ENCODE peak calls at places on chromosome 11, in seven cellular contexts. W, M, I, Y, U, J and K are unnamed samples.

GRCh38 chr11:73237471-73238290 is 19.6 kb downstream of the P2RY2 start:
- DNase-seq in W (peak), M (no peak), I (peak), Y (peak), U (no peak), J (peak), K (no peak)

GRCh38 chr11:119094816-119095065 is 6.9 kb downstream of the DPAGT1 start:
- DNase-seq in W (peak), M (peak), I (peak), Y (peak), U (peak), J (peak), K (no peak)

GRCh38 chr11:69074786-69075185 is 26.1 kb downstream of the TPCN2 start:
- DNase-seq in W (no peak), M (no peak), I (no peak), Y (no peak), U (no peak), J (no peak), K (no peak)

GRCh38 chr11:61912991-61913698 is 4.2 kb downstream of the RAB3IL1 start:
- DNase-seq in W (no peak), M (no peak), I (peak), Y (peak), U (no peak), J (no peak), K (no peak)

GRCh38 chr11:85021066-85021465 is 606.1 kb downstream of the DLG2 start:
- DNase-seq in W (no peak), M (no peak), I (no peak), Y (no peak), U (no peak), J (no peak), K (no peak)

GRCh38 chr11:65492637-65493366 is 6.0 kb upstream of the MALAT1 start:
- DNase-seq in W (peak), M (no peak), I (peak), Y (no peak), U (peak), J (peak), K (no peak)

GRCh38 chr11:129230006-129230405 is 37.9 kb upstream of the ARHGAP32 start:
- DNase-seq in W (no peak), M (no peak), I (no peak), Y (no peak), U (no peak), J (no peak), K (no peak)

GRCh38 chr11:70912226-70912840 is 340.0 kb downstream of the SHANK2 start:
- DNase-seq in W (no peak), M (no peak), I (peak), Y (peak), U (no peak), J (no peak), K (no peak)

GRCh38 chr11:76803023-76803422 is 19.9 kb downstream of the TSKU start:
- DNase-seq in W (no peak), M (no peak), I (no peak), Y (peak), U (no peak), J (no peak), K (no peak)

GRCh38 chr11:12234216-12234615 is 123.8 kb downstream of the MICAL2 start:
- DNase-seq in W (no peak), M (no peak), I (no peak), Y (no peak), U (no peak), J (no peak), K (no peak)

GRCh38 chr11:67293090-67293489 is 4.0 kb downstream of the ANKRD13D start:
- DNase-seq in W (no peak), M (no peak), I (no peak), Y (no peak), U (no peak), J (no peak), K (no peak)

GRCh38 chr11:76524919-76525318 is 80.1 kb downstream of the EMSY start:
- DNase-seq in W (no peak), M (peak), I (no peak), Y (no peak), U (peak), J (no peak), K (peak)

GRCh38 chr11:96905663-96906062 is 515.9 kb downstream of the JRKL start:
- DNase-seq in W (no peak), M (no peak), I (no peak), Y (no peak), U (no peak), J (no peak), K (no peak)

GRCh38 chr11:120747801-120748484 is 236.4 kb downstream of the GRIK4 start:
- DNase-seq in W (no peak), M (no peak), I (no peak), Y (no peak), U (no peak), J (no peak), K (no peak)

GRCh38 chr11:13223112-13223511 is 54.5 kb upstream of the BMAL1 start:
- DNase-seq in W (no peak), M (no peak), I (no peak), Y (no peak), U (no peak), J (no peak), K (no peak)

GRCh38 chr11:110298298-110298765 is 1.9 kb upstream of the RDX start:
- DNase-seq in W (peak), M (no peak), I (no peak), Y (no peak), U (peak), J (no peak), K (no peak)

GRCh38 chr11:132475046-132475445 is 1057.3 kb downstream of the OPCML start:
- DNase-seq in W (peak), M (no peak), I (no peak), Y (no peak), U (no peak), J (no peak), K (no peak)

GRCh38 chr11:126547691-126548090 is 192.2 kb downstream of the ST3GAL4 start:
- DNase-seq in W (no peak), M (no peak), I (no peak), Y (no peak), U (no peak), J (no peak), K (no peak)

GRCh38 chr11:47906066-47906465 is 57.9 kb upstream of the NUP160 start:
- DNase-seq in W (no peak), M (no peak), I (no peak), Y (no peak), U (no peak), J (no peak), K (no peak)

GRCh38 chr11:2196970-2197770 is 25.6 kb upstream of the TH start:
- DNase-seq in W (peak), M (no peak), I (peak), Y (peak), U (peak), J (peak), K (no peak)

GRCh38 chr11:65316311-65316978 is 1.8 kb downstream of the CDC42EP2 start:
- DNase-seq in W (peak), M (peak), I (no peak), Y (no peak), U (peak), J (no peak), K (no peak)

GRCh38 chr11:65301491-65302329 is 13.0 kb upstream of the CDC42EP2 start:
- DNase-seq in W (no peak), M (no peak), I (peak), Y (peak), U (peak), J (no peak), K (no peak)

GRCh38 chr11:8080674-8081590 is at the start of gene TUB:
- DNase-seq in W (no peak), M (no peak), I (no peak), Y (peak), U (peak), J (peak), K (no peak)

GRCh38 chr11:68903631-68904457 is at the start of the genes IGHMBP2 and MRPL21:
- DNase-seq in W (peak), M (peak), I (peak), Y (peak), U (peak), J (peak), K (peak)

GRCh38 chr11:77091146-77091940 is 11.3 kb upstream of the OMP start:
- DNase-seq in W (peak), M (no peak), I (peak), Y (peak), U (peak), J (peak), K (no peak)

GRCh38 chr11:121721961-121722360 is 269.2 kb upstream of the SORL1-AS1 start:
- DNase-seq in W (no peak), M (no peak), I (no peak), Y (no peak), U (no peak), J (no peak), K (no peak)

GRCh38 chr11:88363566-88364169 is 26.1 kb upstream of the CTSC start:
- DNase-seq in W (peak), M (no peak), I (no peak), Y (no peak), U (no peak), J (no peak), K (no peak)

GRCh38 chr11:71426413-71426812 is 21.8 kb downstream of the DHCR7 start:
- DNase-seq in W (no peak), M (no peak), I (no peak), Y (no peak), U (no peak), J (no peak), K (no peak)

GRCh38 chr11:134464196-134464595 is 52.2 kb upstream of the B3GAT1 start:
- DNase-seq in W (no peak), M (no peak), I (no peak), Y (no peak), U (no peak), J (no peak), K (no peak)

GRCh38 chr11:114073506-114074381 is 14.2 kb downstream of the ZBTB16 start:
- DNase-seq in W (no peak), M (no peak), I (no peak), Y (no peak), U (no peak), J (no peak), K (no peak)

GRCh38 chr11:16911658-16912057 is 102.6 kb downstream of the PLEKHA7 start:
- DNase-seq in W (no peak), M (no peak), I (no peak), Y (no peak), U (no peak), J (no peak), K (no peak)

GRCh38 chr11:65225284-65226102 is 36.3 kb upstream of the POLA2 start:
- DNase-seq in W (peak), M (peak), I (peak), Y (peak), U (peak), J (peak), K (no peak)

GRCh38 chr11:2092956-2093412 is 46.2 kb downstream of the IGF2 start:
- DNase-seq in W (peak), M (no peak), I (peak), Y (peak), U (no peak), J (no peak), K (no peak)

GRCh38 chr11:72221386-72221785 is 3.2 kb upstream of the INPPL1 start:
- DNase-seq in W (no peak), M (no peak), I (no peak), Y (peak), U (no peak), J (no peak), K (no peak)

GRCh38 chr11:133808393-133809140 is 36.7 kb downstream of the SPATA19 start:
- DNase-seq in W (no peak), M (no peak), I (no peak), Y (no peak), U (no peak), J (no peak), K (no peak)

GRCh38 chr11:126452256-126452655 is 96.8 kb downstream of the ST3GAL4 start:
- DNase-seq in W (no peak), M (no peak), I (no peak), Y (no peak), U (no peak), J (no peak), K (no peak)

GRCh38 chr11:27882066-27882697 is 181.9 kb upstream of the BDNF start:
- DNase-seq in W (no peak), M (no peak), I (no peak), Y (no peak), U (no peak), J (no peak), K (no peak)

GRCh38 chr11:58075781-58076180 is 45.0 kb downstream of the OR6Q1 start:
- DNase-seq in W (no peak), M (peak), I (no peak), Y (no peak), U (no peak), J (no peak), K (peak)

GRCh38 chr11:132685174-132685611 is 847.1 kb downstream of the OPCML start:
- DNase-seq in W (peak), M (peak), I (no peak), Y (no peak), U (no peak), J (no peak), K (no peak)

GRCh38 chr11:116736763-116737162 is 36.0 kb downstream of the BUD13 start:
- DNase-seq in W (no peak), M (no peak), I (no peak), Y (peak), U (no peak), J (no peak), K (no peak)
- TF ChIP-seq CTCF in W (peak), M (no peak), I (no peak), Y (no peak), U (no peak), J (no peak), K (peak)

GRCh38 chr11:31820438-31820818 is 9.3 kb upstream of the PAX6 start:
- DNase-seq in W (no peak), M (no peak), I (no peak), Y (no peak), U (no peak), J (no peak), K (no peak)

GRCh38 chr11:31818874-31819331 is 7.8 kb upstream of the PAX6 start:
- DNase-seq in W (no peak), M (no peak), I (no peak), Y (peak), U (no peak), J (no peak), K (no peak)

GRCh38 chr11:31817621-31818493 is 6.7 kb upstream of the PAX6 start:
- DNase-seq in W (no peak), M (no peak), I (no peak), Y (peak), U (no peak), J (no peak), K (no peak)

GRCh38 chr11:31821235-31821764 is 10.2 kb upstream of the PAX6 start:
- DNase-seq in W (no peak), M (no peak), I (no peak), Y (no peak), U (no peak), J (no peak), K (no peak)

GRCh38 chr11:31819533-31820437 is 8.7 kb upstream of the PAX6 start:
- DNase-seq in W (no peak), M (no peak), I (no peak), Y (no peak), U (no peak), J (no peak), K (no peak)
- H3K4me3 ChIP-seq in W (no peak), M (no peak), I (no peak), Y (no peak), U (no peak), J (no peak), K (no peak)

GRCh38 chr11:59617876-59618275 is 2.3 kb upstream of the OSBP start:
- DNase-seq in W (no peak), M (no peak), I (no peak), Y (no peak), U (no peak), J (no peak), K (no peak)

GRCh38 chr11:59615637-59616395 is at the start of gene OSBP:
- DNase-seq in W (peak), M (peak), I (peak), Y (peak), U (peak), J (peak), K (peak)

GRCh38 chr11:59616396-59616982 is 915 bp upstream of the OSBP start:
- DNase-seq in W (no peak), M (no peak), I (peak), Y (peak), U (no peak), J (peak), K (no peak)

GRCh38 chr11:59614277-59615131 is 1.1 kb downstream of the OSBP start:
- DNase-seq in W (peak), M (no peak), I (no peak), Y (no peak), U (peak), J (no peak), K (no peak)

GRCh38 chr11:59615132-59615636 is 390 bp downstream of the OSBP start:
- DNase-seq in W (peak), M (no peak), I (peak), Y (peak), U (peak), J (peak), K (no peak)
- TF ChIP-seq CTCF in W (no peak), M (no peak), I (peak), Y (no peak), U (no peak), J (no peak), K (no peak)

DNA sequence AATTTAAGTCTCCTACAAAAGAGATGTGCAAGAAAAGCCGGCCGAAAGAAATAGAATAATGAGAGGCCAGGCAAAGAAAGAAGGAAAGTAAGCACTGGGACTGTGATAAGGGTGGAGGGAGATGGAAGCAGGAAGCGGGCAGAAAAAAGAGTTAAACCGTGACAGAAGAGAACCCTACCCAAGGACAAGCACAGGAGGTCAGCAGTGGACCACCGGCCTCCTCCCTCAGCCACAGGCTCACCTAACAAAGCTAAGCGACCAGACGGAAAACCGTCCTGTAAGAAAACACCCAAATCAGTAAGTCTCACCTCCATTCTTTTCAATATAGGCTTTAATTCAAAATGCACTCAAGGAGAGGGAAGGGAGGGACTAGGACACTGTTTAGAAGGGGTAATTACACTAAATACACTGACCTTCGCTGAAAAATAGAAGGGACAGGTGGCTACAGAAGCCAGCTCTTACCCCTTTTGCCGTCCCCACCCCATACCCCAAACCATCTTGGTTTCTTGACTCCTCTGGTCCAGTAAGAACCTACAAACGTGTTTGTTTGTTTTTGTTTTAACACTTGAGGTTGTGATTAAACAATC is 1.9 kb downstream of the FAM181B start:
- DNase-seq in W (no peak), M (no peak), I (no peak), Y (no peak), U (no peak), J (no peak), K (no peak)
- H3K4me3 ChIP-seq in W (no peak), M (no peak), I (no peak), Y (no peak), U (no peak), J (no peak), K (no peak)

GRCh38 chr11:507727-508515 is 879 bp upstream of the RNH1 start:
- DNase-seq in W (no peak), M (no peak), I (no peak), Y (peak), U (peak), J (no peak), K (no peak)

GRCh38 chr11:504053-504993 is 2.7 kb downstream of the RNH1 start:
- DNase-seq in W (no peak), M (no peak), I (no peak), Y (peak), U (peak), J (peak), K (no peak)

GRCh38 chr11:506950-507726 is at the start of gene RNH1:
- DNase-seq in W (peak), M (peak), I (peak), Y (peak), U (peak), J (peak), K (no peak)

GRCh38 chr11:504994-505344 is 2.1 kb downstream of the RNH1 start:
- DNase-seq in W (no peak), M (no peak), I (no peak), Y (no peak), U (no peak), J (no peak), K (no peak)

GRCh38 chr11:506238-506949 is 648 bp downstream of the RNH1 start:
- DNase-seq in W (peak), M (peak), I (peak), Y (peak), U (peak), J (peak), K (peak)
- TF ChIP-seq CTCF in W (peak), M (no peak), I (no peak), Y (no peak), U (no peak), J (peak), K (no peak)

GRCh38 chr11:9663699-9664275 is at the start of gene SWAP70:
- DNase-seq in W (peak), M (peak), I (peak), Y (peak), U (peak), J (peak), K (no peak)

GRCh38 chr11:9662273-9662672 is 1.6 kb upstream of the SWAP70 start:
- DNase-seq in W (no peak), M (no peak), I (no peak), Y (no peak), U (no peak), J (peak), K (no peak)

GRCh38 chr11:9664276-9665171 is 647 bp downstream of the SWAP70 start:
- DNase-seq in W (peak), M (no peak), I (peak), Y (peak), U (peak), J (peak), K (no peak)

GRCh38 chr11:9657531-9657930 is 6.3 kb upstream of the SWAP70 start:
- DNase-seq in W (no peak), M (no peak), I (no peak), Y (no peak), U (no peak), J (no peak), K (no peak)

DNA sequence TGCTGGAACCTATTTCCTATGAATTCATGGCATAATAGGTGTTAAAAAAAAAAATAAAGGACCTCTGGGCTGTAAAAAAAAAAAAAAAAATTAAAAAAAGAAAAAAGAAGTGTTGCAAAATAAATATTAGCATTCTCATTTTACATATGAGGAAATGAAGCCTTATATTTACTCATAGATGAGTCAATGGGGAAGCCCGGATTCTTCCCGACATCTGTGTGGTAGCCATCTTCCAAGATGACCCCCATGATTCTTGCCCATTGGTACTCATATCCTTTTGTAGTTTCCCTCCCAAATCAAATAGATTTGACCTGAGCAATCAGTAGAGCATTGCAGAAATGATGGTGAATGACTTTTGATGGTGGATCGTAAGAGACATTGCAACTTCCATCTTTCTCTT is 3.0 kb upstream of the SWAP70 start:
- DNase-seq in W (no peak), M (no peak), I (no peak), Y (no peak), U (no peak), J (no peak), K (no peak)
- H3K4me3 ChIP-seq in W (no peak), M (no peak), I (no peak), Y (no peak), U (no peak), J (no peak), K (no peak)